ENCODE peak calls at places on chromosomes 3 and 15, in nine cellular contexts. H is stimulated activated CD4-positive, alpha-beta T cell treated with anti-CD3 and anti-CD28 coated beads, Interleukin-4, amount 100 ng/mL, for 4 hours; R is left ventricle myocardium inferior; T is ELR; Q is Peyer's patch; O is progenitor cell of endocrine pancreas; D is GM18507; G is T-cell; A is M059J. Z is an unnamed sample.

GRCh38 chr15:68962464-68962863 is 32.1 kb downstream of the SPESP1 start:
- DNase-seq in O (no peak), Q (no peak), A (no peak), D (no peak), H (no peak), T (no peak), G (no peak), R (no peak), Z (no peak)

GRCh38 chr3:39910828-39911464 is 101.5 kb downstream of the MYRIP start:
- DNase-seq in H (no peak), G (no peak), O (no peak), D (no peak), Q (no peak), R (no peak), A (peak; percentile 55), T (peak; percentile 90), Z (no peak)

GRCh38 chr3:133824961-133825485 is 19.4 kb downstream of the SRPRB start:
- DNase-seq in Q (no peak), T (no peak), R (no peak), G (no peak), O (no peak), D (no peak), A (no peak), H (no peak), Z (no peak)

GRCh38 chr3:43953814-43954241 is 263.1 kb downstream of the ABHD5 start:
- DNase-seq in T (peak; percentile 71), H (no peak), Q (no peak), R (no peak), A (peak; percentile 80), O (no peak), D (no peak), G (no peak), Z (peak; percentile 62)

GRCh38 chr3:46423588-46423987 is 16.5 kb downstream of the CCRL2 start:
- DNase-seq in Q (no peak), O (no peak), R (no peak), G (no peak), A (peak; percentile 78), D (no peak), T (peak; percentile 78), H (no peak), Z (peak; percentile 68)

GRCh38 chr15:65980824-65981456 is 111.6 kb downstream of the RAB11A start:
- DNase-seq in O (peak; percentile 56), T (peak; percentile 77), R (peak; percentile 36), G (no peak), H (no peak), D (no peak), A (peak; percentile 68), Q (no peak), Z (peak; percentile 92)

GRCh38 chr15:56095406-56095805 is 102.0 kb upstream of the NEDD4 start:
- DNase-seq in D (no peak), Q (no peak), R (no peak), O (no peak), T (no peak), A (no peak), H (no peak), G (no peak), Z (no peak)

GRCh38 chr3:196502775-196503181 is 790 bp downstream of the RNF168 start:
- DNase-seq in O (no peak), R (peak; percentile 48), G (peak; percentile 42), H (peak; percentile 56), D (no peak), Q (peak; percentile 47), A (peak; percentile 95), T (peak; percentile 96), Z (peak; percentile 88)

GRCh38 chr3:42179110-42179725 is 86.8 kb downstream of the CCK start:
- DNase-seq in R (no peak), Q (no peak), G (no peak), D (no peak), O (no peak), T (peak; percentile 89), A (peak; percentile 85), H (peak; percentile 27), Z (peak; percentile 93)

GRCh38 chr15:64883097-64883581 is 28.6 kb upstream of the ANKDD1A start:
- DNase-seq in G (no peak), T (peak; percentile 77), H (no peak), D (peak; percentile 64), Q (no peak), O (no peak), R (no peak), A (peak; percentile 49), Z (peak; percentile 45)

GRCh38 chr3:98793971-98794370 is 30.8 kb downstream of the ST3GAL6 start:
- DNase-seq in T (no peak), R (no peak), Q (no peak), H (no peak), O (no peak), D (no peak), G (no peak), A (peak; percentile 64), Z (no peak)

GRCh38 chr15:70248116-70249025 is 150.7 kb upstream of the TLE3 start:
- DNase-seq in T (no peak), D (no peak), Q (no peak), H (no peak), A (no peak), R (no peak), G (no peak), O (no peak), Z (no peak)

GRCh38 chr15:77645602-77646001 is 12.9 kb upstream of the LINGO1 start:
- DNase-seq in T (no peak), A (no peak), R (no peak), O (no peak), H (no peak), Q (no peak), G (no peak), D (no peak), Z (no peak)

GRCh38 chr3:6542795-6543194 is 318.1 kb upstream of the GRM7 start:
- DNase-seq in R (no peak), H (no peak), T (no peak), O (no peak), Q (no peak), D (no peak), A (no peak), G (no peak), Z (no peak)

GRCh38 chr3:150261418-150261817 is 146.7 kb upstream of the TSC22D2 start:
- DNase-seq in T (no peak), H (no peak), R (no peak), O (no peak), A (no peak), D (no peak), Q (no peak), G (no peak), Z (no peak)

GRCh38 chr3:131402391-131403039 is 20.9 kb downstream of the NUDT16 start:
- DNase-seq in A (peak; percentile 74), G (no peak), O (no peak), Q (no peak), H (no peak), T (peak; percentile 76), R (no peak), D (no peak), Z (peak; percentile 57)

GRCh38 chr3:123262868-123263267 is 61.1 kb downstream of the SEC22A start:
- DNase-seq in H (no peak), G (no peak), O (no peak), Q (no peak), A (no peak), D (no peak), R (no peak), T (no peak), Z (no peak)

GRCh38 chr15:68652141-68652540 is 73.3 kb downstream of the CORO2B start:
- DNase-seq in G (no peak), H (no peak), R (peak; percentile 57), A (peak; percentile 56), Q (no peak), T (no peak), D (no peak), O (no peak), Z (no peak)

GRCh38 chr3:103847081-103848062 is 1412.6 kb downstream of the ZPLD1 start:
- DNase-seq in G (no peak), T (no peak), R (no peak), H (no peak), Q (no peak), D (no peak), A (no peak), O (no peak), Z (no peak)

GRCh38 chr3:15309662-15310335 is 22.6 kb downstream of the SH3BP5 start:
- DNase-seq in R (no peak), H (no peak), D (no peak), O (no peak), G (no peak), A (peak; percentile 64), T (no peak), Q (no peak), Z (no peak)

GRCh38 chr15:99305761-99306505 is 54.7 kb downstream of the LRRC28 start:
- DNase-seq in Q (no peak), G (no peak), A (peak; percentile 80), O (no peak), R (peak; percentile 59), H (no peak), D (no peak), T (no peak), Z (peak; percentile 88)

GRCh38 chr15:55835866-55836265 is 92.9 kb upstream of the PRTG start:
- DNase-seq in G (no peak), T (no peak), Q (no peak), O (no peak), D (no peak), A (no peak), H (no peak), R (no peak), Z (no peak)

GRCh38 chr15:98845138-98845884 is 162.3 kb downstream of the PGPEP1L start:
- DNase-seq in T (no peak), G (no peak), D (no peak), Q (no peak), A (no peak), H (no peak), R (no peak), O (no peak), Z (no peak)

GRCh38 chr3:147384210-147385058 is 21.9 kb downstream of the ZIC4 start:
- DNase-seq in H (no peak), A (no peak), R (no peak), D (no peak), O (no peak), T (no peak), Q (no peak), G (no peak), Z (no peak)

GRCh38 chr3:17577795-17578520 is 164.5 kb downstream of the TBC1D5 start:
- DNase-seq in R (no peak), D (no peak), G (no peak), A (peak; percentile 5), O (no peak), H (no peak), Q (no peak), T (no peak), Z (peak; percentile 9)

GRCh38 chr3:178754852-178755510 is 218.7 kb downstream of the KCNMB2 start:
- DNase-seq in Q (no peak), T (no peak), O (no peak), A (peak; percentile 25), G (no peak), H (no peak), D (no peak), R (no peak), Z (no peak)

GRCh38 chr3:45644467-45645201 is 44.6 kb upstream of the SACM1L start:
- DNase-seq in H (no peak), T (peak; percentile 97), G (no peak), A (peak; percentile 85), D (no peak), R (no peak), Q (no peak), O (no peak), Z (peak; percentile 87)

GRCh38 chr3:47419083-47420043 is 38.5 kb downstream of the PTPN23 start:
- DNase-seq in A (no peak), R (no peak), H (no peak), D (no peak), T (no peak), O (no peak), G (no peak), Q (no peak), Z (no peak)

GRCh38 chr3:425094-425493 is 228.5 kb downstream of the CHL1 start:
- DNase-seq in T (no peak), A (no peak), G (no peak), R (no peak), Q (no peak), O (no peak), H (no peak), D (no peak), Z (no peak)